ENCODE peak calls at places on chromosomes 12 and 14, in five cellular contexts. One of them, this sample, is unnamed.

GRCh38 chr14:23984891-23985607 is 3.7 kb upstream of the DHRS4L2 start:
- DNase-seq in HepG2: peak; percentile 36
- DNase-seq in IMR-90: peak; percentile 86
- DNase-seq in GM23338: no peak
- DNase-seq in MM.1S: no peak
- DNase-seq in this sample: no peak

GRCh38 chr12:20549115-20549719 is 145.9 kb upstream of the SLCO1C1 start:
- DNase-seq in GM23338: peak; percentile 72
- DNase-seq in IMR-90: peak; percentile 56
- DNase-seq in HepG2: peak; percentile 4
- DNase-seq in MM.1S: peak; percentile 14
- DNase-seq in this sample: no peak

GRCh38 chr14:33908540-33909223 is 42.2 kb downstream of the EGLN3 start:
- DNase-seq in HepG2: peak; percentile 50
- DNase-seq in GM23338: peak; percentile 68
- DNase-seq in IMR-90: no peak
- DNase-seq in MM.1S: no peak
- DNase-seq in this sample: no peak

GRCh38 chr12:64577046-64577445 is 33.2 kb upstream of the RASSF3 start:
- DNase-seq in IMR-90: no peak
- DNase-seq in GM23338: no peak
- DNase-seq in HepG2: no peak
- DNase-seq in MM.1S: no peak
- DNase-seq in this sample: no peak

GRCh38 chr14:75176142-75176820 is at the start of gene TMED10:
- DNase-seq in GM23338: peak; percentile 96
- DNase-seq in HepG2: peak; percentile 81
- DNase-seq in MM.1S: peak; percentile 79
- DNase-seq in IMR-90: peak; percentile 85
- DNase-seq in this sample: peak; percentile 95

GRCh38 chr14:20468773-20469241 is 399 bp upstream of the PNP start:
- DNase-seq in HepG2: no peak
- DNase-seq in MM.1S: no peak
- DNase-seq in IMR-90: no peak
- DNase-seq in GM23338: peak; percentile 38
- DNase-seq in this sample: no peak

GRCh38 chr12:103128862-103129501 is 171.5 kb downstream of the ASCL1 start:
- DNase-seq in MM.1S: no peak
- DNase-seq in IMR-90: no peak
- DNase-seq in HepG2: peak; percentile 15
- DNase-seq in GM23338: no peak
- DNase-seq in this sample: no peak

GRCh38 chr12:3631272-3631637 is 121.7 kb downstream of the CRACR2A start:
- DNase-seq in HepG2: no peak
- DNase-seq in MM.1S: no peak
- DNase-seq in IMR-90: no peak
- DNase-seq in GM23338: no peak
- DNase-seq in this sample: no peak

GRCh38 chr14:85576848-85577541 is 47.1 kb downstream of the FLRT2 start:
- DNase-seq in GM23338: no peak
- DNase-seq in IMR-90: peak; percentile 35
- DNase-seq in MM.1S: no peak
- DNase-seq in HepG2: no peak
- DNase-seq in this sample: no peak

GRCh38 chr12:103799504-103800251 is 41.4 kb downstream of the NT5DC3 start:
- DNase-seq in IMR-90: peak; percentile 68
- DNase-seq in HepG2: peak; percentile 43
- DNase-seq in GM23338: peak; percentile 19
- DNase-seq in MM.1S: peak; percentile 51
- DNase-seq in this sample: no peak

GRCh38 chr14:20846560-20846959 is 43.9 kb upstream of the RNASE1 start:
- DNase-seq in GM23338: no peak
- DNase-seq in MM.1S: no peak
- DNase-seq in IMR-90: no peak
- DNase-seq in HepG2: no peak
- DNase-seq in this sample: no peak

GRCh38 chr12:50212071-50212467 is 44.9 kb upstream of the CERS5 start:
- DNase-seq in HepG2: no peak
- DNase-seq in GM23338: no peak
- DNase-seq in IMR-90: no peak
- DNase-seq in MM.1S: no peak
- DNase-seq in this sample: no peak

GRCh38 chr14:103528158-103528511 is 861 bp upstream of the TRMT61A start:
- DNase-seq in GM23338: no peak
- DNase-seq in MM.1S: no peak
- DNase-seq in IMR-90: no peak
- DNase-seq in HepG2: no peak
- DNase-seq in this sample: no peak

GRCh38 chr14:103527408-103528157 is 1.4 kb upstream of the TRMT61A start:
- DNase-seq in GM23338: no peak
- DNase-seq in IMR-90: no peak
- DNase-seq in HepG2: no peak
- DNase-seq in MM.1S: no peak
- DNase-seq in this sample: peak; percentile 45

GRCh38 chr14:103526247-103526913 is 2.6 kb upstream of the TRMT61A start:
- DNase-seq in HepG2: no peak
- DNase-seq in GM23338: no peak
- DNase-seq in IMR-90: no peak
- DNase-seq in MM.1S: no peak
- DNase-seq in this sample: no peak

GRCh38 chr14:103528512-103529382 is at the start of gene TRMT61A:
- DNase-seq in GM23338: peak; percentile 90
- DNase-seq in HepG2: peak; percentile 92
- DNase-seq in MM.1S: peak; percentile 57
- DNase-seq in IMR-90: peak; percentile 92
- DNase-seq in this sample: peak; percentile 84

GRCh38 chr14:103526914-103527248 is 2.1 kb upstream of the TRMT61A start:
- DNase-seq in HepG2: no peak
- DNase-seq in IMR-90: no peak
- DNase-seq in MM.1S: no peak
- DNase-seq in GM23338: no peak
- DNase-seq in this sample: no peak
- H3K4me1 ChIP-seq in HepG2: peaks cover 75% of the 10 kb centered on the region
- H3K4me1 ChIP-seq in IMR-90: peaks cover 13% of the 10 kb centered on the region
- H3K4me1 ChIP-seq in MM.1S: no peaks in the 10 kb centered on the region
- H3K4me1 ChIP-seq in GM23338: peaks cover 8% of the 10 kb centered on the region
- H3K4me1 ChIP-seq in this sample: peaks cover 28% of the 10 kb centered on the region

DNA sequence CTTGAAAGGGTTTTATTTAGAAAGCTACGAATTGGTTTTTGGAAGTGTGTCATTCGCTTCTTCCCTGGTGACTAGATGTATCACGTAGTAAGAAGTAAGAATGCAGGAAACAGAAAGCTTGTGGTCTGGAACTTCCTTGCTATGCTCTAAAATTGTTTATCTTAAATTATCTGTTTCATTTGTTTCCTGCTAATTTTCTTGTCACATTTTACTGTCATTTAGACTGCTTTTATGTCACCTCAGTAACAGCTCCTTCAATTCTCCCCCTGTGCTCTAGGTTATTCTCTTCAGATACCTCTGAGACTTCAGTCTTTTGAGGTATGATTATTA is 671 bp upstream of the CD69 start:
- DNase-seq in HepG2: no peak
- DNase-seq in GM23338: no peak
- DNase-seq in MM.1S: no peak
- DNase-seq in IMR-90: no peak
- DNase-seq in this sample: no peak
- H3K27ac ChIP-seq in HepG2: no peak overlapping the region
- H3K27ac ChIP-seq in GM23338: no peak overlapping the region
- H3K27ac ChIP-seq in MM.1S: no peak overlapping the region
- H3K27ac ChIP-seq in IMR-90: no peak overlapping the region
- H3K27ac ChIP-seq in this sample: peak overlapping the region; percentile 56

DNA sequence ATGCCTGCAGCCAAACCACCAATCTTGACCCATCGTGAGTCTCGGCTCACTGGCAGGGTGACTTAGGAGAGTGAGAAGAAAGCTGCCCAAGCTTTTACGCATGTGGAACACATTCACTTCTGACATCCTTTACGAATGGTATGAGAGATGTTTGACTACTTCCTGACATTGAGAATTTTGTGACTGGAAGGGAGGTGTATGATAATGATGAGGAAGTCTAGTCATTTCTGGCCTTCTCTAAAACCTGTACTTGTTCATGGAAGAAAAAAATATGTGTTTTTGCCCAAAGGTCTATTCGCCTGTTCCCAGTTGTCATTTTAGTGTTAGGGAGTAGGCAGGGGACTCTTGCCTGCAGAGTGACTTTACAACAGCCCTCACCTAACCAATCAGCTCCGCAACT is 227.2 kb upstream of the ATP2B1 start:
- DNase-seq in HepG2: no peak
- DNase-seq in GM23338: no peak
- DNase-seq in MM.1S: no peak
- DNase-seq in IMR-90: no peak
- DNase-seq in this sample: no peak
- H2AFZ ChIP-seq in HepG2: no peak overlapping the region
- H2AFZ ChIP-seq in GM23338: no peak overlapping the region
- H2AFZ ChIP-seq in MM.1S: no peak overlapping the region
- H2AFZ ChIP-seq in IMR-90: no peak overlapping the region
- H2AFZ ChIP-seq in this sample: peak overlapping the region; percentile 49

GRCh38 chr12:6955462-6956331 is 4.5 kb downstream of the PTPN6 start:
- DNase-seq in IMR-90: no peak
- DNase-seq in MM.1S: no peak
- DNase-seq in GM23338: no peak
- DNase-seq in HepG2: no peak
- DNase-seq in this sample: no peak
- H3K4me1 ChIP-seq in IMR-90: peaks cover 2% of the 10 kb centered on the region
- H3K4me1 ChIP-seq in MM.1S: peaks cover 76% of the 10 kb centered on the region
- H3K4me1 ChIP-seq in GM23338: peaks cover 18% of the 10 kb centered on the region
- H3K4me1 ChIP-seq in HepG2: peaks cover 5% of the 10 kb centered on the region
- H3K4me1 ChIP-seq in this sample: peaks cover 90% of the 10 kb centered on the region